ENCODE peak calls at places on chromosomes 7 and 10, in eight cellular contexts. One of them, this sample, is unnamed.

GRCh38 chr7:47852330-47853245 is 95.7 kb downstream of the PKD1L1 start:
- DNase-seq in stimulated activated CD4-positive, alpha-beta T cell treated with anti-CD3 and anti-CD28 coated beads, TNF-alpha, amount 100 ng/mL, for 24 hours: no peak
- DNase-seq in activated T-helper 9 cell treated with anti-CD3 and anti-CD28 coated beads, Interleukin-2, amount 50 U/mL, for 16 hours: no peak
- DNase-seq in NCI-H2171 treated with DMSO at 0.1 percent for 48 hours: no peak
- DNase-seq in MG63: no peak
- DNase-seq in kidney tubule cell: no peak
- DNase-seq in nephron progenitor cell: peak
- DNase-seq in HCEC 1CT: peak
- DNase-seq in this sample: no peak

GRCh38 chr10:68550747-68551411 is 9.3 kb upstream of the TET1 start:
- DNase-seq in HCEC 1CT: peak
- DNase-seq in NCI-H2171 treated with DMSO at 0.1 percent for 48 hours: peak
- DNase-seq in kidney tubule cell: peak
- DNase-seq in nephron progenitor cell: peak
- DNase-seq in activated T-helper 9 cell treated with anti-CD3 and anti-CD28 coated beads, Interleukin-2, amount 50 U/mL, for 16 hours: no peak
- DNase-seq in MG63: peak
- DNase-seq in stimulated activated CD4-positive, alpha-beta T cell treated with anti-CD3 and anti-CD28 coated beads, TNF-alpha, amount 100 ng/mL, for 24 hours: no peak
- DNase-seq in this sample: peak

GRCh38 chr7:1692500-1693418 is 22.7 kb downstream of the ELFN1 start:
- DNase-seq in NCI-H2171 treated with DMSO at 0.1 percent for 48 hours: no peak
- DNase-seq in kidney tubule cell: no peak
- DNase-seq in HCEC 1CT: no peak
- DNase-seq in MG63: no peak
- DNase-seq in activated T-helper 9 cell treated with anti-CD3 and anti-CD28 coated beads, Interleukin-2, amount 50 U/mL, for 16 hours: no peak
- DNase-seq in nephron progenitor cell: no peak
- DNase-seq in stimulated activated CD4-positive, alpha-beta T cell treated with anti-CD3 and anti-CD28 coated beads, TNF-alpha, amount 100 ng/mL, for 24 hours: no peak
- DNase-seq in this sample: no peak

GRCh38 chr10:67607472-67607871 is 88.5 kb downstream of the CTNNA3 start:
- DNase-seq in NCI-H2171 treated with DMSO at 0.1 percent for 48 hours: no peak
- DNase-seq in HCEC 1CT: peak
- DNase-seq in activated T-helper 9 cell treated with anti-CD3 and anti-CD28 coated beads, Interleukin-2, amount 50 U/mL, for 16 hours: no peak
- DNase-seq in stimulated activated CD4-positive, alpha-beta T cell treated with anti-CD3 and anti-CD28 coated beads, TNF-alpha, amount 100 ng/mL, for 24 hours: no peak
- DNase-seq in nephron progenitor cell: no peak
- DNase-seq in kidney tubule cell: peak
- DNase-seq in MG63: no peak
- DNase-seq in this sample: no peak

GRCh38 chr7:41247128-41247865 is 455.6 kb downstream of the INHBA start:
- DNase-seq in HCEC 1CT: no peak
- DNase-seq in nephron progenitor cell: no peak
- DNase-seq in MG63: no peak
- DNase-seq in kidney tubule cell: peak
- DNase-seq in stimulated activated CD4-positive, alpha-beta T cell treated with anti-CD3 and anti-CD28 coated beads, TNF-alpha, amount 100 ng/mL, for 24 hours: no peak
- DNase-seq in activated T-helper 9 cell treated with anti-CD3 and anti-CD28 coated beads, Interleukin-2, amount 50 U/mL, for 16 hours: no peak
- DNase-seq in NCI-H2171 treated with DMSO at 0.1 percent for 48 hours: peak
- DNase-seq in this sample: no peak

GRCh38 chr10:92727550-92727949 is 37.8 kb downstream of the HHEX start:
- DNase-seq in NCI-H2171 treated with DMSO at 0.1 percent for 48 hours: no peak
- DNase-seq in stimulated activated CD4-positive, alpha-beta T cell treated with anti-CD3 and anti-CD28 coated beads, TNF-alpha, amount 100 ng/mL, for 24 hours: no peak
- DNase-seq in HCEC 1CT: no peak
- DNase-seq in activated T-helper 9 cell treated with anti-CD3 and anti-CD28 coated beads, Interleukin-2, amount 50 U/mL, for 16 hours: no peak
- DNase-seq in kidney tubule cell: no peak
- DNase-seq in nephron progenitor cell: no peak
- DNase-seq in MG63: no peak
- DNase-seq in this sample: no peak

GRCh38 chr10:100728928-100729876 is 16.2 kb upstream of the PAX2 start:
- DNase-seq in activated T-helper 9 cell treated with anti-CD3 and anti-CD28 coated beads, Interleukin-2, amount 50 U/mL, for 16 hours: no peak
- DNase-seq in nephron progenitor cell: peak
- DNase-seq in MG63: peak
- DNase-seq in NCI-H2171 treated with DMSO at 0.1 percent for 48 hours: peak
- DNase-seq in stimulated activated CD4-positive, alpha-beta T cell treated with anti-CD3 and anti-CD28 coated beads, TNF-alpha, amount 100 ng/mL, for 24 hours: no peak
- DNase-seq in kidney tubule cell: peak
- DNase-seq in HCEC 1CT: peak
- DNase-seq in this sample: no peak

GRCh38 chr10:71725998-71726672 is 6.6 kb upstream of the C10orf105 start:
- DNase-seq in HCEC 1CT: peak
- DNase-seq in MG63: no peak
- DNase-seq in stimulated activated CD4-positive, alpha-beta T cell treated with anti-CD3 and anti-CD28 coated beads, TNF-alpha, amount 100 ng/mL, for 24 hours: peak
- DNase-seq in activated T-helper 9 cell treated with anti-CD3 and anti-CD28 coated beads, Interleukin-2, amount 50 U/mL, for 16 hours: peak
- DNase-seq in kidney tubule cell: peak
- DNase-seq in NCI-H2171 treated with DMSO at 0.1 percent for 48 hours: no peak
- DNase-seq in nephron progenitor cell: peak
- DNase-seq in this sample: peak

GRCh38 chr7:50970092-50970491 is 187.4 kb upstream of the GRB10 start:
- DNase-seq in activated T-helper 9 cell treated with anti-CD3 and anti-CD28 coated beads, Interleukin-2, amount 50 U/mL, for 16 hours: no peak
- DNase-seq in kidney tubule cell: peak
- DNase-seq in HCEC 1CT: no peak
- DNase-seq in MG63: no peak
- DNase-seq in nephron progenitor cell: no peak
- DNase-seq in NCI-H2171 treated with DMSO at 0.1 percent for 48 hours: peak
- DNase-seq in stimulated activated CD4-positive, alpha-beta T cell treated with anti-CD3 and anti-CD28 coated beads, TNF-alpha, amount 100 ng/mL, for 24 hours: no peak
- DNase-seq in this sample: no peak

GRCh38 chr10:124597677-124598165 is 136.1 kb downstream of the LHPP start:
- DNase-seq in nephron progenitor cell: no peak
- DNase-seq in MG63: no peak
- DNase-seq in HCEC 1CT: no peak
- DNase-seq in NCI-H2171 treated with DMSO at 0.1 percent for 48 hours: no peak
- DNase-seq in kidney tubule cell: no peak
- DNase-seq in activated T-helper 9 cell treated with anti-CD3 and anti-CD28 coated beads, Interleukin-2, amount 50 U/mL, for 16 hours: no peak
- DNase-seq in stimulated activated CD4-positive, alpha-beta T cell treated with anti-CD3 and anti-CD28 coated beads, TNF-alpha, amount 100 ng/mL, for 24 hours: no peak
- DNase-seq in this sample: no peak

GRCh38 chr10:114519756-114520288 is 115.5 kb upstream of the AFAP1L2 start:
- DNase-seq in kidney tubule cell: no peak
- DNase-seq in NCI-H2171 treated with DMSO at 0.1 percent for 48 hours: no peak
- DNase-seq in stimulated activated CD4-positive, alpha-beta T cell treated with anti-CD3 and anti-CD28 coated beads, TNF-alpha, amount 100 ng/mL, for 24 hours: no peak
- DNase-seq in activated T-helper 9 cell treated with anti-CD3 and anti-CD28 coated beads, Interleukin-2, amount 50 U/mL, for 16 hours: no peak
- DNase-seq in HCEC 1CT: no peak
- DNase-seq in nephron progenitor cell: no peak
- DNase-seq in MG63: no peak
- DNase-seq in this sample: no peak

GRCh38 chr10:126904807-126905686 is at the start of gene DOCK1:
- DNase-seq in nephron progenitor cell: peak
- DNase-seq in stimulated activated CD4-positive, alpha-beta T cell treated with anti-CD3 and anti-CD28 coated beads, TNF-alpha, amount 100 ng/mL, for 24 hours: no peak
- DNase-seq in activated T-helper 9 cell treated with anti-CD3 and anti-CD28 coated beads, Interleukin-2, amount 50 U/mL, for 16 hours: no peak
- DNase-seq in kidney tubule cell: peak
- DNase-seq in HCEC 1CT: peak
- DNase-seq in MG63: peak
- DNase-seq in NCI-H2171 treated with DMSO at 0.1 percent for 48 hours: peak
- DNase-seq in this sample: no peak

GRCh38 chr7:28958235-28958945 is at the start of gene TRIL:
- DNase-seq in NCI-H2171 treated with DMSO at 0.1 percent for 48 hours: no peak
- DNase-seq in MG63: peak
- DNase-seq in activated T-helper 9 cell treated with anti-CD3 and anti-CD28 coated beads, Interleukin-2, amount 50 U/mL, for 16 hours: no peak
- DNase-seq in HCEC 1CT: peak
- DNase-seq in stimulated activated CD4-positive, alpha-beta T cell treated with anti-CD3 and anti-CD28 coated beads, TNF-alpha, amount 100 ng/mL, for 24 hours: no peak
- DNase-seq in kidney tubule cell: peak
- DNase-seq in nephron progenitor cell: peak
- DNase-seq in this sample: no peak

GRCh38 chr10:70835895-70836294 is 20.1 kb downstream of the SGPL1 start:
- DNase-seq in nephron progenitor cell: no peak
- DNase-seq in activated T-helper 9 cell treated with anti-CD3 and anti-CD28 coated beads, Interleukin-2, amount 50 U/mL, for 16 hours: no peak
- DNase-seq in stimulated activated CD4-positive, alpha-beta T cell treated with anti-CD3 and anti-CD28 coated beads, TNF-alpha, amount 100 ng/mL, for 24 hours: no peak
- DNase-seq in kidney tubule cell: no peak
- DNase-seq in HCEC 1CT: no peak
- DNase-seq in MG63: no peak
- DNase-seq in NCI-H2171 treated with DMSO at 0.1 percent for 48 hours: no peak
- DNase-seq in this sample: no peak

GRCh38 chr10:103855852-103856496 is 598 bp upstream of the SH3PXD2A start:
- DNase-seq in activated T-helper 9 cell treated with anti-CD3 and anti-CD28 coated beads, Interleukin-2, amount 50 U/mL, for 16 hours: no peak
- DNase-seq in kidney tubule cell: no peak
- DNase-seq in NCI-H2171 treated with DMSO at 0.1 percent for 48 hours: no peak
- DNase-seq in HCEC 1CT: no peak
- DNase-seq in stimulated activated CD4-positive, alpha-beta T cell treated with anti-CD3 and anti-CD28 coated beads, TNF-alpha, amount 100 ng/mL, for 24 hours: no peak
- DNase-seq in nephron progenitor cell: peak
- DNase-seq in MG63: no peak
- DNase-seq in this sample: no peak

GRCh38 chr10:44757551-44758205 is 153.5 kb upstream of the TMEM72 start:
- DNase-seq in MG63: no peak
- DNase-seq in HCEC 1CT: no peak
- DNase-seq in NCI-H2171 treated with DMSO at 0.1 percent for 48 hours: no peak
- DNase-seq in kidney tubule cell: no peak
- DNase-seq in nephron progenitor cell: no peak
- DNase-seq in stimulated activated CD4-positive, alpha-beta T cell treated with anti-CD3 and anti-CD28 coated beads, TNF-alpha, amount 100 ng/mL, for 24 hours: no peak
- DNase-seq in activated T-helper 9 cell treated with anti-CD3 and anti-CD28 coated beads, Interleukin-2, amount 50 U/mL, for 16 hours: no peak
- DNase-seq in this sample: no peak